ENCODE peak calls at places on chromosomes 16 and 17, in seven cellular contexts. F, P, K, L, R, O and B are unnamed samples.
A peak's percentile ranks its signal among the peaks of the same experiment; 100 is the strongest.

GRCh38 chr16:4677390-4677789 is 16.0 kb upstream of the NUDT16L1 start:
- DNase-seq in F (no peak), P (no peak), K (no peak), L (peak; percentile 92), R (no peak), O (no peak), B (peak; percentile 92)

GRCh38 chr17:34981538-34982241 is 1.4 kb downstream of the LIG3 start:
- DNase-seq in F (no peak), P (no peak), K (no peak), L (no peak), R (no peak), O (no peak), B (no peak)

GRCh38 chr17:6706996-6707395 is 6.2 kb downstream of the SLC13A5 start:
- DNase-seq in F (no peak), P (no peak), K (no peak), L (no peak), R (no peak), O (no peak), B (no peak)

GRCh38 chr17:19578545-19578944 is 44.9 kb downstream of the SLC47A1 start:
- DNase-seq in F (peak; percentile 30), P (no peak), K (no peak), L (peak; percentile 41), R (no peak), O (no peak), B (no peak)

GRCh38 chr17:62760059-62760887 is 47.8 kb downstream of the MARCHF10 start:
- DNase-seq in F (no peak), P (no peak), K (no peak), L (no peak), R (no peak), O (no peak), B (no peak)

GRCh38 chr16:14196539-14196938 is 125.4 kb downstream of the MRTFB start:
- DNase-seq in F (no peak), P (no peak), K (no peak), L (no peak), R (no peak), O (no peak), B (no peak)

GRCh38 chr16:22847100-22847499 is 33.1 kb downstream of the HS3ST2 start:
- DNase-seq in F (no peak), P (no peak), K (no peak), L (no peak), R (no peak), O (no peak), B (no peak)

GRCh38 chr16:54595636-54596035 is 309.0 kb upstream of the IRX3 start:
- DNase-seq in F (no peak), P (no peak), K (no peak), L (no peak), R (no peak), O (no peak), B (no peak)

GRCh38 chr17:41417576-41418015 is 6.8 kb downstream of the KRT37 start:
- DNase-seq in F (no peak), P (no peak), K (no peak), L (no peak), R (no peak), O (no peak), B (no peak)

GRCh38 chr16:59330030-59330670 is 596.0 kb upstream of the GOT2 start:
- DNase-seq in F (no peak), P (no peak), K (no peak), L (no peak), R (no peak), O (no peak), B (no peak)

GRCh38 chr17:6755281-6755680 is 565 bp upstream of the XAF1 start:
- DNase-seq in F (peak; percentile 61), P (no peak), K (no peak), L (no peak), R (no peak), O (peak; percentile 25), B (peak; percentile 72)

GRCh38 chr17:62765351-62765750 is 42.8 kb downstream of the MARCHF10 start:
- DNase-seq in F (no peak), P (no peak), K (no peak), L (no peak), R (no peak), O (no peak), B (no peak)

GRCh38 chr17:18158022-18158600 is 25.5 kb upstream of the ALKBH5 start:
- DNase-seq in F (peak; percentile 95), P (peak; percentile 97), K (peak; percentile 96), L (peak; percentile 93), R (peak; percentile 86), O (peak; percentile 89), B (peak; percentile 95)

GRCh38 chr16:11316331-11317015 is 28.8 kb upstream of the RMI2 start:
- DNase-seq in F (no peak), P (no peak), K (no peak), L (no peak), R (no peak), O (no peak), B (no peak)

GRCh38 chr16:53822936-53823529 is 119.1 kb downstream of the FTO start:
- DNase-seq in F (no peak), P (no peak), K (no peak), L (no peak), R (no peak), O (no peak), B (no peak)

GRCh38 chr16:46896314-46896968 is 12.3 kb downstream of the GPT2 start:
- DNase-seq in F (no peak), P (no peak), K (no peak), L (no peak), R (no peak), O (no peak), B (no peak)

GRCh38 chr17:58487589-58488427 is at the start of gene HSF5:
- DNase-seq in F (no peak), P (no peak), K (peak; percentile 36), L (no peak), R (no peak), O (no peak), B (peak; percentile 73)

GRCh38 chr16:5041604-5042133 is 7.9 kb upstream of the NAGPA start:
- DNase-seq in F (no peak), P (peak; percentile 12), K (no peak), L (no peak), R (peak; percentile 58), O (no peak), B (no peak)

GRCh38 chr17:19672009-19672837 is 23.7 kb downstream of the ALDH3A2 start:
- DNase-seq in F (no peak), P (peak; percentile 57), K (peak; percentile 62), L (peak; percentile 89), R (no peak), O (peak; percentile 51), B (no peak)

GRCh38 chr16:49755291-49755611 is 100.7 kb downstream of the ZNF423 start:
- DNase-seq in F (peak; percentile 45), P (no peak), K (no peak), L (no peak), R (peak; percentile 10), O (peak; percentile 53), B (no peak)
- H3K4me3 ChIP-seq in F (peak overlapping the region; percentile 26), P (no peak overlapping the region), K (peak overlapping the region; percentile 38), L (peak overlapping the region; percentile 41), R (no peak overlapping the region), O (peak overlapping the region; percentile 22), B (peak overlapping the region; percentile 19)

GRCh38 chr16:89700100-89700648 is 1.3 kb downstream of the SPATA2L start:
- DNase-seq in F (peak; percentile 99), P (peak; percentile 100), K (peak; percentile 100), L (peak; percentile 99), R (peak; percentile 100), O (peak; percentile 98), B (peak; percentile 99)
- TF ChIP-seq POLR2A in F (peak; percentile 56), P (peak; percentile 77), K (no peak), L (no peak), R (no peak), O (peak; percentile 58), B (peak; percentile 43)

GRCh38 chr17:2179615-2180295 is 123.8 kb downstream of the SMG6 start:
- DNase-seq in F (peak; percentile 94), P (no peak), K (peak; percentile 71), L (peak; percentile 97), R (no peak), O (peak; percentile 98), B (peak; percentile 94)
- H3K4me3 ChIP-seq in F (no peak overlapping the region), P (no peak overlapping the region), K (no peak overlapping the region), L (peak overlapping the region; percentile 13), R (no peak overlapping the region), O (no peak overlapping the region), B (no peak overlapping the region)

GRCh38 chr17:10021239-10021638 is 116.2 kb upstream of the RCVRN start:
- DNase-seq in F (no peak), P (no peak), K (peak; percentile 36), L (no peak), R (no peak), O (peak; percentile 48), B (peak; percentile 54)

GRCh38 chr17:10025224-10025623 is 120.2 kb upstream of the RCVRN start:
- DNase-seq in F (no peak), P (no peak), K (no peak), L (no peak), R (no peak), O (no peak), B (no peak)

GRCh38 chr17:10025976-10026785 is 121.1 kb upstream of the RCVRN start:
- DNase-seq in F (no peak), P (no peak), K (no peak), L (no peak), R (no peak), O (no peak), B (no peak)

GRCh38 chr17:10019941-10020403 is 114.9 kb upstream of the RCVRN start:
- DNase-seq in F (no peak), P (no peak), K (no peak), L (no peak), R (no peak), O (no peak), B (no peak)

DNA sequence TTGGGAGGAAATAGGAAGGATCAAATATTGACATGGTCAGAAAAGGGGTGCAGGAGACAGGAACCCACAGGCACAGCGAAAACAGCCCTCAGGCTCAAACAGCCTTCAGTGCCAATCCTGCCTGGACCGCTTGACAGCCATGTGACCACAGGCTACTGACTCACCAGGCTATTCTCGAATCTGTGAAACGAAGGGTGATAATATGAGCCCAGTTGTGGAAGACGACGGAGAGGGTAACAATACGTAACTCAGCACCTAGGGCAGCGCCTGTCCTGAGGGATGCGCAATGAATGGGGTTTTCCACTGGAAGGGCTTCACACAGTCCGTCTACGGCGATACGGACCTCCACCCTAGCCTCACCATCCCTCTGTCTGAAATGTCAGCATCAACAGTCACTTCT is 117.3 kb upstream of the RCVRN start:
- DNase-seq in F (no peak), P (no peak), K (no peak), L (no peak), R (no peak), O (no peak), B (peak; percentile 33)
- TF ChIP-seq POLR2A in F (no peak), P (no peak), K (no peak), L (no peak), R (no peak), O (no peak), B (no peak)